ENCODE peak calls at places on chromosomes 3 and 15, in nine cellular contexts. S, P, Q, Z, B, R, K, I and M are unnamed samples.

GRCh38 chr3:36804295-36805055 is 40.1 kb upstream of the DCLK3 start:
- DNase-seq in B (no peak), S (no peak), R (peak), P (no peak), Z (no peak), I (peak), K (no peak), Q (peak), M (peak)

GRCh38 chr3:102059145-102059943 is 210.0 kb downstream of the NFKBIZ start:
- DNase-seq in S (no peak), B (no peak), R (no peak), P (no peak), I (no peak), K (no peak), Z (no peak), Q (no peak), M (no peak)

GRCh38 chr15:69816522-69816921 is 281.2 kb downstream of the TLE3 start:
- DNase-seq in K (no peak), P (no peak), Q (no peak), B (no peak), I (no peak), R (no peak), Z (no peak), S (no peak), M (no peak)

GRCh38 chr3:23183731-23184130 is 19.4 kb upstream of the UBE2E2 start:
- DNase-seq in R (no peak), Z (peak), I (peak), B (peak), P (no peak), K (no peak), S (no peak), Q (no peak), M (no peak)

GRCh38 chr3:52136513-52136912 is 17.7 kb downstream of the POC1A start:
- DNase-seq in Z (no peak), R (no peak), K (no peak), P (no peak), Q (no peak), B (no peak), S (no peak), I (no peak), M (no peak)

GRCh38 chr3:64385256-64385655 is 160.0 kb upstream of the PRICKLE2 start:
- DNase-seq in I (no peak), P (no peak), R (peak), S (no peak), K (no peak), B (no peak), Q (no peak), Z (no peak), M (no peak)

GRCh38 chr3:58200846-58201355 is 9.9 kb downstream of the DNASE1L3 start:
- DNase-seq in K (no peak), S (no peak), B (no peak), Q (no peak), R (no peak), I (no peak), Z (no peak), P (no peak), M (no peak)

GRCh38 chr3:151753846-151754245 is 20.1 kb downstream of the AADACL2 start:
- DNase-seq in Z (peak), R (no peak), S (no peak), Q (no peak), B (no peak), P (no peak), I (no peak), K (no peak), M (no peak)

GRCh38 chr3:66789584-66790237 is 208.4 kb upstream of the KBTBD8 start:
- DNase-seq in S (no peak), P (no peak), B (no peak), R (no peak), K (no peak), I (no peak), Z (no peak), Q (no peak), M (peak)